ENCODE peak calls at places on chromosome 13, in ten cellular contexts. F is aorta; D is CD4-positive, CD25-positive, alpha-beta regulatory T cell; Z is foreskin keratinocyte; T is thoracic aorta; Y is CD8-positive, alpha-beta T cell; G is upper lobe of right lung; L is Panc1; N is mucosa of descending colon; R is A549. P is an unnamed sample.

GRCh38 chr13:79462895-79463294 is 18.1 kb upstream of the NDFIP2 start:
- ATAC-seq in F (no peak), D (no peak), Z (no peak), T (no peak), Y (no peak), G (no peak), L (no peak), N (no peak), R (no peak), P (no peak)

GRCh38 chr13:111972261-111972780 is 94.6 kb upstream of the SOX1 start:
- ATAC-seq in F (no peak), D (no peak), Z (no peak), T (no peak), Y (no peak), G (no peak), L (no peak), N (no peak), R (no peak), P (no peak)

GRCh38 chr13:51420681-51421476 is 32.0 kb downstream of the INTS6 start:
- ATAC-seq in F (no peak), D (no peak), Z (no peak), T (no peak), Y (no peak), G (no peak), L (no peak), N (no peak), R (no peak), P (no peak)

GRCh38 chr13:44792096-44792495 is 197.2 kb downstream of the NUFIP1 start:
- ATAC-seq in F (no peak), D (no peak), Z (no peak), T (no peak), Y (no peak), G (no peak), L (no peak), N (no peak), R (no peak), P (no peak)

GRCh38 chr13:82323101-82323500 is 1559.2 kb downstream of the SLITRK1 start:
- ATAC-seq in F (no peak), D (no peak), Z (no peak), T (no peak), Y (no peak), G (no peak), L (no peak), N (no peak), R (no peak), P (no peak)

GRCh38 chr13:93339550-93339949 is 112.9 kb downstream of the GPC6 start:
- ATAC-seq in F (no peak), D (no peak), Z (no peak), T (no peak), Y (no peak), G (no peak), L (no peak), N (no peak), R (no peak), P (no peak)

GRCh38 chr13:93535256-93535655 is 308.6 kb downstream of the GPC6 start:
- ATAC-seq in F (no peak), D (no peak), Z (no peak), T (no peak), Y (no peak), G (no peak), L (no peak), N (no peak), R (no peak), P (no peak)

GRCh38 chr13:111181977-111182376 is 66.9 kb downstream of the ARHGEF7 start:
- ATAC-seq in F (no peak), D (no peak), Z (no peak), T (no peak), Y (no peak), G (no peak), L (no peak), N (no peak), R (no peak), P (no peak)

GRCh38 chr13:25847145-25847544 is 204.7 kb downstream of the SHISA2 start:
- ATAC-seq in F (no peak), D (peak; percentile 74), Z (no peak), T (no peak), Y (peak; percentile 84), G (no peak), L (no peak), N (peak; percentile 52), R (no peak), P (no peak)

GRCh38 chr13:113124211-113125025 is 1.8 kb downstream of the F10 start:
- ATAC-seq in F (no peak), D (no peak), Z (no peak), T (no peak), Y (no peak), G (no peak), L (no peak), N (no peak), R (no peak), P (no peak)

GRCh38 chr13:33642374-33643065 is 175.4 kb upstream of the RFC3 start:
- ATAC-seq in F (peak; percentile 67), D (no peak), Z (peak; percentile 57), T (peak; percentile 43), Y (no peak), G (peak; percentile 76), L (no peak), N (peak; percentile 33), R (peak; percentile 96), P (peak; percentile 76)

GRCh38 chr13:47004552-47004951 is 107.7 kb upstream of the HTR2A start:
- ATAC-seq in F (no peak), D (no peak), Z (no peak), T (no peak), Y (no peak), G (no peak), L (no peak), N (no peak), R (no peak), P (no peak)

GRCh38 chr13:46622918-46623256 is 69.9 kb downstream of the LRCH1 start:
- ATAC-seq in F (peak; percentile 68), D (no peak), Z (peak; percentile 56), T (no peak), Y (no peak), G (peak; percentile 16), L (no peak), N (peak; percentile 31), R (peak; percentile 33), P (peak; percentile 90)

GRCh38 chr13:24110011-24110410 is 50.5 kb upstream of the SPATA13 start:
- ATAC-seq in F (no peak), D (no peak), Z (no peak), T (no peak), Y (no peak), G (no peak), L (no peak), N (peak; percentile 60), R (no peak), P (no peak)

GRCh38 chr13:19720039-19720438 is 62.7 kb downstream of the PSPC1 start:
- ATAC-seq in F (no peak), D (no peak), Z (no peak), T (no peak), Y (no peak), G (no peak), L (no peak), N (peak; percentile 58), R (no peak), P (no peak)

GRCh38 chr13:50474094-50474654 is 369.3 kb downstream of the DLEU7 start:
- ATAC-seq in F (no peak), D (no peak), Z (no peak), T (no peak), Y (no peak), G (peak; percentile 83), L (no peak), N (no peak), R (no peak), P (no peak)

GRCh38 chr13:112062047-112062618 is 4.8 kb upstream of the SOX1 start:
- ATAC-seq in F (no peak), D (no peak), Z (no peak), T (no peak), Y (no peak), G (no peak), L (no peak), N (no peak), R (no peak), P (no peak)

GRCh38 chr13:48579167-48579918 is 46.5 kb upstream of the RCBTB2 start:
- ATAC-seq in F (no peak), D (no peak), Z (peak; percentile 43), T (no peak), Y (no peak), G (peak; percentile 78), L (no peak), N (peak; percentile 66), R (no peak), P (peak; percentile 55)

DNA sequence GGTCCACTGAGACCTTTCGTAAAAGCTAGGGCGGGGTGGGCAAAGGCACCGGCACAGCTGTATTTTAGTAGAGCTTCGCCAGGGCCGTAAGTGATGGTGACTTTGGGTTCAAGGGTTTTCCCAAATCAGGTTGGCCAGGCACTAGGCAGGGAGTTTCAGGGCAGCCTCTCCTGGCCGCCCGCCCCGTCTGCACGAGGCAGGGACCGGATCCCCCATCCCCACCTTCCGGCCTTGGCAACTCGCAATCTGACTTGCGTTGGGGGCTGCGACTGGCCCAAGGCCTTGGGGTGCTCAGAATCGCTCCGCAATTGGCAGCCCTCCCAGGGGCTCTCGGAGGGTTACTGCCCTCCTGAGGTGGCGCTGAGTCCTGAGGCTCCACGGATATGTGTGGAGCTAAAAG is 4.1 kb upstream of the ZIC5 start:
- ATAC-seq in F (no peak), D (no peak), Z (no peak), T (no peak), Y (no peak), G (no peak), L (no peak), N (no peak), R (no peak), P (no peak)
- H3K4me1 ChIP-seq in F (no peaks in the 10 kb centered on the region), D (peaks cover 36% of the 10 kb centered on the region), Z (no peaks in the 10 kb centered on the region), T (peaks cover 18% of the 10 kb centered on the region), Y (peaks cover 30% of the 10 kb centered on the region), G (peaks cover 19% of the 10 kb centered on the region), L (peaks cover 21% of the 10 kb centered on the region), N (peaks cover 29% of the 10 kb centered on the region), R (peaks cover 4% of the 10 kb centered on the region), P (peaks cover 24% of the 10 kb centered on the region)

GRCh38 chr13:98217597-98217996 is 40.5 kb upstream of the RNF113B start:
- ATAC-seq in F (no peak), D (no peak), Z (no peak), T (no peak), Y (no peak), G (peak; percentile 75), L (no peak), N (no peak), R (no peak), P (no peak)
- H3K4me1 ChIP-seq in F (peaks cover 4% of the 10 kb centered on the region), D (no peaks in the 10 kb centered on the region), Z (peaks cover 6% of the 10 kb centered on the region), T (peaks cover 16% of the 10 kb centered on the region), Y (no peaks in the 10 kb centered on the region), G (peaks cover 59% of the 10 kb centered on the region), L (peaks cover 6% of the 10 kb centered on the region), N (peaks cover 12% of the 10 kb centered on the region), R (no peaks in the 10 kb centered on the region), P (no peaks in the 10 kb centered on the region)

DNA sequence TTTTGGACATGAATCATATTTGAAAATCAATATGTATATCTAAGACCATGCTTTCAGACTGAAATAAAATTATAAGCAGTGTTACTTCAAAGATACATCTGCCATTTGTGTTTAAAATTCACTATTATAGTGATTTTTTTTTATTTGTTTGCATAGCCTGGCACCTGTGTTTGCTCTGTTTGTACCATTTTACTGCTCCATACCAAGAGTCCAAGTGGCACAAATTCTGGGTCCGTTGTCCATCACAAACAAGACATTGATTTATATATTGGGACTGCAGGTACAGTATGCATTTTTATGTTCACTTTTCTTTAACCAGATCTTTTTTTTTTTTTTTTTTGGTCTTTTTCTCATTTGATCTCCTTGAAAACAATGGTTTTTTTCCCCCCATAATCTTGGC is 6.7 kb upstream of the GPR183 start:
- ATAC-seq in F (no peak), D (no peak), Z (no peak), T (no peak), Y (no peak), G (no peak), L (no peak), N (peak; percentile 42), R (no peak), P (no peak)
- H3K4me1 ChIP-seq in F (no peaks in the 10 kb centered on the region), D (peaks cover 68% of the 10 kb centered on the region), Z (no peaks in the 10 kb centered on the region), T (peaks cover 6% of the 10 kb centered on the region), Y (peaks cover 65% of the 10 kb centered on the region), G (peaks cover 23% of the 10 kb centered on the region), L (no peaks in the 10 kb centered on the region), N (peaks cover 9% of the 10 kb centered on the region), R (peaks cover 12% of the 10 kb centered on the region), P (peaks cover 38% of the 10 kb centered on the region)

GRCh38 chr13:97231118-97231831 is 9.1 kb downstream of the MBNL2 start:
- ATAC-seq in F (no peak), D (no peak), Z (peak; percentile 71), T (no peak), Y (no peak), G (no peak), L (peak; percentile 12), N (no peak), R (peak; percentile 31), P (no peak)
- H3K4me1 ChIP-seq in F (peaks cover 13% of the 10 kb centered on the region), D (peaks cover 18% of the 10 kb centered on the region), Z (peaks cover 20% of the 10 kb centered on the region), T (peaks cover 20% of the 10 kb centered on the region), Y (peaks cover 17% of the 10 kb centered on the region), G (peaks cover 69% of the 10 kb centered on the region), L (peaks cover 94% of the 10 kb centered on the region), N (peaks cover 36% of the 10 kb centered on the region), R (peaks cover 38% of the 10 kb centered on the region), P (peaks cover 100% of the 10 kb centered on the region)